ENCODE peak calls at places on chromosome 1, in seven cellular contexts. N, Q, P, I, D, X and W are unnamed samples.

GRCh38 chr1:185393821-185394220 is 76.8 kb upstream of the IVNS1ABP start:
- DNase-seq in N (no peak), I (no peak), X (no peak), D (no peak), Q (no peak), P (no peak), W (no peak)

GRCh38 chr1:161099090-161099802 is 1.1 kb downstream of the KLHDC9 start:
- DNase-seq in X (no peak), I (no peak), D (no peak), N (no peak), P (no peak), Q (no peak), W (no peak)

GRCh38 chr1:188652678-188653077 is 1823.9 kb downstream of the PLA2G4A start:
- DNase-seq in P (no peak), X (no peak), D (no peak), N (no peak), I (peak; percentile 29), Q (no peak), W (no peak)

GRCh38 chr1:34406377-34406776 is 229.7 kb downstream of the C1orf94 start:
- DNase-seq in Q (peak; percentile 42), X (no peak), N (no peak), D (no peak), I (no peak), P (no peak), W (no peak)

GRCh38 chr1:175220853-175221547 is 28.4 kb upstream of the KIAA0040 start:
- DNase-seq in N (no peak), P (no peak), D (no peak), X (no peak), I (no peak), Q (no peak), W (no peak)

GRCh38 chr1:231808990-231809389 is 182.4 kb downstream of the DISC1 start:
- DNase-seq in P (no peak), X (no peak), N (no peak), Q (no peak), I (peak; percentile 94), D (no peak), W (no peak)

GRCh38 chr1:160520999-160521398 is 2.1 kb downstream of the SLAMF6 start:
- DNase-seq in P (no peak), N (no peak), Q (no peak), X (no peak), I (no peak), D (no peak), W (no peak)

GRCh38 chr1:8238141-8239038 is 79.5 kb upstream of the SLC45A1 start:
- DNase-seq in X (no peak), N (no peak), D (no peak), P (no peak), Q (peak; percentile 56), I (peak; percentile 93), W (peak; percentile 87)

GRCh38 chr1:3618904-3619671 is 5.7 kb upstream of the TPRG1L start:
- DNase-seq in Q (peak; percentile 79), D (peak; percentile 82), X (peak; percentile 89), I (peak; percentile 87), N (peak; percentile 70), P (peak; percentile 39), W (peak; percentile 72)

GRCh38 chr1:164637461-164638375 is 78.7 kb downstream of the PBX1 start:
- DNase-seq in N (peak; percentile 56), D (no peak), P (peak; percentile 47), Q (no peak), X (no peak), I (peak; percentile 87), W (peak; percentile 67)

GRCh38 chr1:212118167-212118871 is 82.8 kb downstream of the DTL start:
- DNase-seq in N (no peak), Q (no peak), P (no peak), X (no peak), D (no peak), I (no peak), W (no peak)

GRCh38 chr1:65630855-65631254 is 161.8 kb upstream of the PDE4B start:
- DNase-seq in P (no peak), N (no peak), Q (no peak), X (no peak), D (no peak), I (no peak), W (no peak)

GRCh38 chr1:200905411-200906052 is 10.8 kb downstream of the INAVA start:
- DNase-seq in I (peak; percentile 20), P (no peak), N (no peak), Q (no peak), D (no peak), X (no peak), W (no peak)

GRCh38 chr1:59170659-59171058 is 126.2 kb upstream of the FGGY start:
- DNase-seq in I (no peak), P (no peak), X (no peak), N (no peak), D (no peak), Q (no peak), W (no peak)

GRCh38 chr1:17624540-17625256 is 85.2 kb downstream of the ARHGEF10L start:
- DNase-seq in D (no peak), Q (no peak), X (no peak), P (peak; percentile 67), N (no peak), I (peak; percentile 87), W (peak; percentile 20)

GRCh38 chr1:240876071-240876470 is 264.1 kb upstream of the GREM2 start:
- DNase-seq in N (no peak), X (no peak), I (no peak), P (no peak), D (no peak), Q (no peak), W (no peak)

GRCh38 chr1:34279971-34280370 is 103.3 kb downstream of the C1orf94 start:
- DNase-seq in D (no peak), N (no peak), I (no peak), P (no peak), Q (no peak), X (no peak), W (no peak)

GRCh38 chr1:68010543-68010942 is 39.9 kb downstream of the DIRAS3 start:
- DNase-seq in D (no peak), X (no peak), P (no peak), Q (no peak), I (peak; percentile 9), N (no peak), W (no peak)

GRCh38 chr1:183330335-183330734 is 87.8 kb downstream of the NMNAT2 start:
- DNase-seq in X (no peak), I (no peak), P (no peak), N (no peak), Q (no peak), D (no peak), W (no peak)

GRCh38 chr1:234609528-234610042 is 393 bp downstream of the IRF2BP2 start:
- DNase-seq in Q (no peak), P (peak; percentile 37), N (no peak), I (peak; percentile 68), D (peak; percentile 46), X (no peak), W (peak; percentile 45)
- H3K4me1 ChIP-seq in Q (peaks cover 13% of the 10 kb centered on the region), P (peaks cover 45% of the 10 kb centered on the region), N (peaks cover 5% of the 10 kb centered on the region), I (peaks cover 31% of the 10 kb centered on the region), D (peaks cover 35% of the 10 kb centered on the region), X (peaks cover 34% of the 10 kb centered on the region), W (peaks cover 29% of the 10 kb centered on the region)

DNA sequence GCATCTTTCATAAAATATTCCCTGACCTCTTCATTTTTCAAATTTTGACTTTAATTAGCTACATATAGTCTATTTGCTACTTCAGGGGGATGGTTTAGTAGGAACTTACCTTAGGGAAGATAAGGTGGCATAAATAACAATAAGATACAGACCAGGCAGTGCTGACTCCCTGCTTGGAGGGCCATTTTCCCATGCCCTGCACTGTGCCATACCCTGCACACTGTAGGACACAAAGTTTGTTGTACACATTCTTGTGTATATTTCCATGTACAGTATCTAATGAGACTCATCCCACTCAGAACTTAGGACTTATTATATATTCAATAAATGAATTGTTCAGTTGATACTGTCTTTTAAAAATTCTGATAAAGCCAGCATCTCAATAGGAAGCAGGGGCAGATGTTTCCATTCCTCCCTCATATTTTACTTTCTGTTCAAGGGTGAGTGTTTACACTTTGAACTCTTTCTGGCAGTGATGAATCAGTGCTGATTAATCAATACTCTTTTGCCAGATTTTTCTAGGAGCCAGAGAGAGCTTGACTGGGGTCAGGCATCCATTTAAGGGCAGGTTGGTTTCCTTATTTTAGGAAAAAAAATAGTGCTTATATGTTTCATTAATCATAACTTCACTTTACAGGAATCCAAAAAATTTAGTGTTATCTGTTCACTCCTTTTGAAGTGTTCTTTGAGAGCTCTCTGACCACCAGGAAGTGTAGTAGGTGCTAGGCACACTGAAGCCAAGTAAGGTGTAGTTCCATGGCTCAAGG is 30.6 kb downstream of the MPZL1 start:
- DNase-seq in N (no peak), I (peak; percentile 62), P (no peak), Q (no peak), D (no peak), X (no peak), W (no peak)
- H3K4me1 ChIP-seq in N (peaks cover 4% of the 10 kb centered on the region), I (peaks cover 56% of the 10 kb centered on the region), P (peaks cover 53% of the 10 kb centered on the region), Q (no peaks in the 10 kb centered on the region), D (peaks cover 43% of the 10 kb centered on the region), X (peaks cover 9% of the 10 kb centered on the region), W (peaks cover 63% of the 10 kb centered on the region)

DNA sequence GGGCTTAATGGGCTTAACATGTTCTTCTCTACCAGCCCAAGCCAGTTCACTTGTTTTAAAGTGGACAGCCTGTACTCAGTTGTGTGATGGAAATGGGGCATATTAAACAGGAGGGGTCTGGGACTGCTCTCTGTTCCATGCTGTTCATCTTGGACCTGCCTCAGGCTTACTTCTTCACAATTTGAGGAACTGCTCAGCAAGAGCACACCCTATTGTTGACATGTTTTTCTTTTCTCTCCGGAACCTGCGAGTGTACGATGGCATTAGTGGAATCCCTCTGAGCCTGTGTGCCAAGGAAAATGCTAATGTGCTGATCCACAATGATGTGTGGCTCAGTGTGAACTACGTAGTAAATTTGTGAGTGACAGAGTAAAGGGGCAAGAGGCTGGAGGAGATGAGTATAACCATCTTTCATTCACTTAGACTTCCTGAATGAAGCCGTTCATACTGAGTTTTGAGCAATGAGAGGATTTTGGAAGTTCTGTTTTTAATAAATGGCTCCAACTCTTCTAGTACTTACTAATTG is 6.9 kb downstream of the AHCYL1 start:
- DNase-seq in N (no peak), Q (no peak), D (no peak), I (no peak), P (no peak), X (no peak), W (no peak)
- H3K4me1 ChIP-seq in N (no peaks in the 10 kb centered on the region), Q (peaks cover 20% of the 10 kb centered on the region), D (peaks cover 21% of the 10 kb centered on the region), I (peaks cover 45% of the 10 kb centered on the region), P (peaks cover 46% of the 10 kb centered on the region), X (peaks cover 18% of the 10 kb centered on the region), W (peaks cover 45% of the 10 kb centered on the region)

GRCh38 chr1:230083746-230084407 is 16.8 kb downstream of the GALNT2 start:
- DNase-seq in D (no peak), Q (no peak), I (no peak), P (no peak), X (no peak), N (no peak), W (no peak)

GRCh38 chr1:230087034-230087721 is 20.1 kb downstream of the GALNT2 start:
- DNase-seq in X (no peak), I (no peak), D (no peak), N (no peak), P (no peak), Q (no peak), W (no peak)

GRCh38 chr1:230086152-230086551 is 19.1 kb downstream of the GALNT2 start:
- DNase-seq in P (no peak), D (no peak), X (no peak), Q (no peak), I (no peak), N (no peak), W (no peak)

GRCh38 chr1:230084408-230085177 is 17.6 kb downstream of the GALNT2 start:
- DNase-seq in I (peak; percentile 99), N (peak; percentile 70), P (no peak), D (no peak), Q (no peak), X (peak; percentile 62), W (peak; percentile 90)

DNA sequence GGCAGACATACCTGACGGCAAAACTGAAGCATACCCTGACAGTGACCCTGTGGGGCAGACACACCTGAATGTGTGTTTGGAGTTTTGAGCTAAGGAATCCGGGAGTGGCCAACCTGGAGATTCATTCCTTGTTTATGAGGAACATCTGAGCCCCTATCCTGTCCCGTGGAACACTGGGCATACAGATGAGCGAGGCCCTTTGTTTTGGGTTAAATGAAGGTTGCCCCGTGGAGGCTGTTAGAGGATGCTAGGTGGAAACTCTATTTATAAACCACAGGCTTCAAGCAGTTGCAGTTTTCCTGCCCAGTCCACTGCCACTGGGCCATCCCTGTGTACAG is 18.1 kb downstream of the GALNT2 start:
- DNase-seq in I (no peak), P (no peak), N (no peak), Q (no peak), X (no peak), D (no peak), W (peak; percentile 45)
- H3K4me1 ChIP-seq in I (peaks cover 60% of the 10 kb centered on the region), P (peaks cover 50% of the 10 kb centered on the region), N (no peaks in the 10 kb centered on the region), Q (peaks cover 4% of the 10 kb centered on the region), X (peaks cover 27% of the 10 kb centered on the region), D (peaks cover 21% of the 10 kb centered on the region), W (peaks cover 70% of the 10 kb centered on the region)